ENCODE peak calls at places on chromosome 12, in seven cellular contexts. One of them, this sample, is unnamed. For H3K36me3 and H3K4me1, the result is how much of the 10 kb centered on the place peaks cover.

GRCh38 chr12:5499566-5500325 is 67.8 kb downstream of the NTF3 start:
- DNase-seq in spleen: no peak
- DNase-seq in cardiac muscle cell: no peak
- DNase-seq in lung: no peak
- DNase-seq in small intestine: peak
- DNase-seq in ascending aorta: peak
- DNase-seq in sigmoid colon: no peak
- DNase-seq in this sample: no peak

GRCh38 chr12:25377475-25378179 is 126.9 kb upstream of the KRAS start:
- DNase-seq in lung: no peak
- DNase-seq in sigmoid colon: no peak
- DNase-seq in ascending aorta: no peak
- DNase-seq in cardiac muscle cell: no peak
- DNase-seq in small intestine: no peak
- DNase-seq in spleen: no peak
- DNase-seq in this sample: no peak

GRCh38 chr12:120367924-120368788 is 808 bp downstream of the MSI1 start:
- DNase-seq in sigmoid colon: no peak
- DNase-seq in small intestine: no peak
- DNase-seq in lung: no peak
- DNase-seq in ascending aorta: no peak
- DNase-seq in spleen: no peak
- DNase-seq in cardiac muscle cell: peak
- DNase-seq in this sample: no peak

GRCh38 chr12:89825591-89826449 is 117.2 kb upstream of the ATP2B1 start:
- DNase-seq in sigmoid colon: no peak
- DNase-seq in cardiac muscle cell: no peak
- DNase-seq in ascending aorta: no peak
- DNase-seq in small intestine: peak
- DNase-seq in spleen: no peak
- DNase-seq in lung: no peak
- DNase-seq in this sample: no peak

GRCh38 chr12:80053048-80053790 is 46.1 kb upstream of the OTOGL start:
- DNase-seq in lung: peak
- DNase-seq in small intestine: no peak
- DNase-seq in cardiac muscle cell: no peak
- DNase-seq in spleen: no peak
- DNase-seq in sigmoid colon: peak
- DNase-seq in ascending aorta: peak
- DNase-seq in this sample: no peak

GRCh38 chr12:119780786-119781434 is 96.2 kb downstream of the CIT start:
- DNase-seq in spleen: no peak
- DNase-seq in ascending aorta: no peak
- DNase-seq in sigmoid colon: no peak
- DNase-seq in lung: peak
- DNase-seq in cardiac muscle cell: peak
- DNase-seq in small intestine: peak
- DNase-seq in this sample: no peak

GRCh38 chr12:57088442-57089258 is at the start of gene NAB2:
- DNase-seq in lung: peak
- DNase-seq in sigmoid colon: peak
- DNase-seq in ascending aorta: peak
- DNase-seq in spleen: peak
- DNase-seq in cardiac muscle cell: peak
- DNase-seq in small intestine: peak
- DNase-seq in this sample: peak

GRCh38 chr12:45669762-45670161 is 59.7 kb upstream of the ARID2 start:
- DNase-seq in sigmoid colon: no peak
- DNase-seq in lung: no peak
- DNase-seq in ascending aorta: no peak
- DNase-seq in spleen: no peak
- DNase-seq in small intestine: no peak
- DNase-seq in cardiac muscle cell: no peak
- DNase-seq in this sample: no peak

GRCh38 chr12:53539526-53539925 is 32.2 kb upstream of the NPFF start:
- DNase-seq in spleen: no peak
- DNase-seq in small intestine: no peak
- DNase-seq in sigmoid colon: no peak
- DNase-seq in cardiac muscle cell: no peak
- DNase-seq in ascending aorta: no peak
- DNase-seq in lung: no peak
- DNase-seq in this sample: no peak
- H3K36me3 ChIP-seq in spleen: half or more
- H3K36me3 ChIP-seq in small intestine: under half
- H3K36me3 ChIP-seq in sigmoid colon: under half
- H3K36me3 ChIP-seq in cardiac muscle cell: under half
- H3K36me3 ChIP-seq in ascending aorta: half or more
- H3K36me3 ChIP-seq in lung: under half
- H3K36me3 ChIP-seq in this sample: half or more

GRCh38 chr12:92973614-92974013 is 44.5 kb upstream of the EEA1 start:
- DNase-seq in cardiac muscle cell: no peak
- DNase-seq in lung: no peak
- DNase-seq in ascending aorta: no peak
- DNase-seq in small intestine: no peak
- DNase-seq in sigmoid colon: no peak
- DNase-seq in spleen: no peak
- DNase-seq in this sample: peak

GRCh38 chr12:92971869-92972524 is 42.9 kb upstream of the EEA1 start:
- DNase-seq in lung: no peak
- DNase-seq in small intestine: no peak
- DNase-seq in cardiac muscle cell: no peak
- DNase-seq in sigmoid colon: no peak
- DNase-seq in ascending aorta: no peak
- DNase-seq in spleen: no peak
- DNase-seq in this sample: no peak

GRCh38 chr12:92968201-92968813 is 39.2 kb upstream of the EEA1 start:
- DNase-seq in small intestine: no peak
- DNase-seq in sigmoid colon: no peak
- DNase-seq in cardiac muscle cell: no peak
- DNase-seq in ascending aorta: no peak
- DNase-seq in spleen: no peak
- DNase-seq in lung: no peak
- DNase-seq in this sample: no peak
- H3K4me3 ChIP-seq in small intestine: no peak
- H3K4me3 ChIP-seq in sigmoid colon: no peak
- H3K4me3 ChIP-seq in cardiac muscle cell: no peak
- H3K4me3 ChIP-seq in ascending aorta: no peak
- H3K4me3 ChIP-seq in spleen: no peak
- H3K4me3 ChIP-seq in lung: no peak
- H3K4me3 ChIP-seq in this sample: no peak

GRCh38 chr12:11649413-11650278 is at the start of gene ETV6:
- DNase-seq in small intestine: peak
- DNase-seq in lung: peak
- DNase-seq in cardiac muscle cell: peak
- DNase-seq in sigmoid colon: peak
- DNase-seq in spleen: peak
- DNase-seq in ascending aorta: peak
- DNase-seq in this sample: no peak
- H3K4me1 ChIP-seq in small intestine: under half
- H3K4me1 ChIP-seq in lung: under half
- H3K4me1 ChIP-seq in cardiac muscle cell: under half
- H3K4me1 ChIP-seq in sigmoid colon: under half
- H3K4me1 ChIP-seq in spleen: under half
- H3K4me1 ChIP-seq in ascending aorta: under half
- H3K4me1 ChIP-seq in this sample: under half

GRCh38 chr12:8770499-8770898 is 51.9 kb upstream of the A2ML1 start:
- DNase-seq in ascending aorta: no peak
- DNase-seq in small intestine: no peak
- DNase-seq in spleen: no peak
- DNase-seq in cardiac muscle cell: no peak
- DNase-seq in sigmoid colon: no peak
- DNase-seq in lung: no peak
- DNase-seq in this sample: no peak

GRCh38 chr12:8773456-8773855 is 49.0 kb upstream of the A2ML1 start:
- DNase-seq in ascending aorta: no peak
- DNase-seq in spleen: no peak
- DNase-seq in lung: no peak
- DNase-seq in cardiac muscle cell: peak
- DNase-seq in sigmoid colon: no peak
- DNase-seq in small intestine: no peak
- DNase-seq in this sample: no peak

DNA sequence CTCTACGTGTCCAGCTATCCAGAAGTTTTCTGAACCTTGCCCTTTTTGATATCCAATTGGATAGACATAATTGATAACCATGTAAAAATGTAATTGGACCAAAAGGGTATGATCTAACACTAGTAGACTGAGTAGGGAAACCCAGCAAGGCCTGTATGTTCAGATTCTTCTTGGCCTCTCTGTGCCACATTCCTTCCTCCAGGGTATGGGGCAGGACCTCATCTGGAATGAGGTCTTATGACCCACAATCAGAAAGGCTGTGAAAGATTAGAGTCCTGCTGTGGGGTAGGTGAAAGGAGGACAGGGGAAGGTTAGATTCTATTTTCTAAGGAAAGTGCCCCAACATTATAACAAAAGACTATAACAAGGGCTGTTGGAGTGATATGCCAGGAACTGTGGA is 51.3 kb upstream of the A2ML1 start:
- DNase-seq in cardiac muscle cell: no peak
- DNase-seq in spleen: no peak
- DNase-seq in sigmoid colon: no peak
- DNase-seq in lung: no peak
- DNase-seq in ascending aorta: no peak
- DNase-seq in small intestine: no peak
- DNase-seq in this sample: no peak
- H3K36me3 ChIP-seq in cardiac muscle cell: under half
- H3K36me3 ChIP-seq in spleen: under half
- H3K36me3 ChIP-seq in sigmoid colon: under half
- H3K36me3 ChIP-seq in lung: under half
- H3K36me3 ChIP-seq in ascending aorta: under half
- H3K36me3 ChIP-seq in small intestine: under half
- H3K36me3 ChIP-seq in this sample: under half

GRCh38 chr12:111995782-111996480 is 17.0 kb downstream of the TMEM116 start:
- DNase-seq in lung: no peak
- DNase-seq in sigmoid colon: no peak
- DNase-seq in small intestine: no peak
- DNase-seq in cardiac muscle cell: no peak
- DNase-seq in spleen: no peak
- DNase-seq in ascending aorta: no peak
- DNase-seq in this sample: no peak

GRCh38 chr12:111992464-111992863 is 20.5 kb downstream of the TMEM116 start:
- DNase-seq in ascending aorta: no peak
- DNase-seq in lung: no peak
- DNase-seq in sigmoid colon: no peak
- DNase-seq in cardiac muscle cell: no peak
- DNase-seq in small intestine: no peak
- DNase-seq in spleen: no peak
- DNase-seq in this sample: no peak

GRCh38 chr12:111991946-111992345 is 21.0 kb downstream of the TMEM116 start:
- DNase-seq in lung: no peak
- DNase-seq in ascending aorta: no peak
- DNase-seq in small intestine: no peak
- DNase-seq in cardiac muscle cell: no peak
- DNase-seq in sigmoid colon: no peak
- DNase-seq in spleen: no peak
- DNase-seq in this sample: no peak

GRCh38 chr12:111991535-111991934 is 21.4 kb downstream of the TMEM116 start:
- DNase-seq in spleen: no peak
- DNase-seq in small intestine: no peak
- DNase-seq in cardiac muscle cell: no peak
- DNase-seq in lung: no peak
- DNase-seq in sigmoid colon: no peak
- DNase-seq in ascending aorta: no peak
- DNase-seq in this sample: no peak

DNA sequence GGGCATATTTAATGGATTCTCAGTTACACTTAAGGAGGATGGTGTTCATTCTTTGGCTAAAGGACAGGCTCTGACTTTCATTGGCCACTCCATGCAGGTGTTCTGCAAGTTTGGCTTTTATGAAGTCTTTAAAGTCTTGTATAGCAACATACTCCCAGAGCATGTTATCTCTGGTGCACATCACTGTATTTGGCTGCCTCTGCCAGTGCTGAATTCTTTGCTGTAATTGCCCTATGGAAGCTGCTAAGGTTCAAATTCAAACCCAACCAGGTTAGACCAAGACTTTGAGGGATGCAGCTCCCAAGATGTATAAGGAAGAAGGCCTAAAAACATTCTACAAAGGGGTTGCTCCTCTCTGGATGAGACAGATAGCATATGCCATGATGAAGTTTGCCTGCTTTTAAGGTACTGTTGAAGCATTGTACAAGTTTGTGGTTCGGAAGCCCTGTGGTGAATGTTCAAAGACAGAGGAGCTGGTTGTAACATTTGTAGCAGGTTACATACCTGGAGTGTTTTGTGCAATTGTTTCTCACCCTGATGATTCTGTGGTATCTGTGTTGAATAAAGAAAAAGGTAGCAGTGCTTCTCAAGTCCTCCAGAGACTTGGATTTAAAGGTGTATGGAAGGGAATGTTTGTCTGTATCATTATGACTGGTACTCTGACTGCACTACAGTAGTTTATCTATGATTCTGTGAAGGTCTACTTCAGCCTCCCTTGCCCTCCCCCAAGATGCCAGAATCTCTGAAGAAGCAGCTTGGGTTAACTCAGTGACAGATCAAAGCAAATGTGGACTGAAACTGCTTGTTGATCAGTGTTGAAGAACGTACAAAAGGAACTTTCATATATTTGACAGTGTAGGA is 19.4 kb downstream of the TMEM116 start:
- DNase-seq in small intestine: peak
- DNase-seq in lung: no peak
- DNase-seq in cardiac muscle cell: no peak
- DNase-seq in spleen: no peak
- DNase-seq in sigmoid colon: no peak
- DNase-seq in ascending aorta: no peak
- DNase-seq in this sample: no peak
- H3K4me3 ChIP-seq in small intestine: no peak
- H3K4me3 ChIP-seq in lung: no peak
- H3K4me3 ChIP-seq in cardiac muscle cell: no peak
- H3K4me3 ChIP-seq in spleen: peak
- H3K4me3 ChIP-seq in sigmoid colon: no peak
- H3K4me3 ChIP-seq in ascending aorta: no peak
- H3K4me3 ChIP-seq in this sample: no peak

DNA sequence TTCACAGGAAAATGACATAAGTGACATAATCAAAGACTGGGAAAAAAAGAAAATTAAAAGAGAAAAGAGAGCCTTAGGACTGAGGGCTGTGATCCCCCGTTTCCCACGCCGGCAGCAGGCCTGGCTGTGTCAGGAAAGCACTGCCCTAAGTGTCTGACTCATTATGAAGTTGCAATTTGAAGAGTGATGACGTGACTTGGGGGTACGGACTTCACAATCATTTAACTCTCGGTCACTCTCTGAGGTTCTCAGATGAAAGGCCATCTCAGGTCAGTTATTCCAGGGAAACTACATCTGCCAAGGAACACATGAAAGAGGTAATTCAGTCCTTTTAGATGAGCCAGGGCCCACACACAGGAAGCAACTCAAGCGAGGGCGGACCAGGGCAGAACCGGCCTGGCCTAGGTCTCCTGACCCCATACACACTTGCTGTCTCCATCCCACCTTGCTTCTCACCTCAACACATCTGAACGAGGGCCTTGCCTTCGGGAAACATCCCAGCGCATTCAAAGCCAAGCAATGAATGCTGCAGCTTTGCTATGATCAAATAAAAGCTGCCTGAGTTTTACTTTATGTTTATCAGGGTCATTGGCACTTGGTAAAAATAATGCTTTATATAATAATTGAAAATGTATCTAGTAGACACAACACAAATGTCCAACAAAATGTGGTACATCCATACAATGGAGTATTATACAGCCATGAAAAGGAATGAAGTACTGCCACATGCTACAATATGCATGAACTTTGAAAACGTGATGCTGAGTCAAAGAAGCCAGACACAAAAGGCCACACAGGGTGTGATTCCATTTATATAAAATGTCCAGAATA is 2.7 kb downstream of the SSH1 start:
- DNase-seq in lung: no peak
- DNase-seq in ascending aorta: peak
- DNase-seq in small intestine: no peak
- DNase-seq in spleen: peak
- DNase-seq in cardiac muscle cell: peak
- DNase-seq in sigmoid colon: peak
- DNase-seq in this sample: no peak
- H3K4me1 ChIP-seq in lung: under half
- H3K4me1 ChIP-seq in ascending aorta: half or more
- H3K4me1 ChIP-seq in small intestine: under half
- H3K4me1 ChIP-seq in spleen: half or more
- H3K4me1 ChIP-seq in cardiac muscle cell: under half
- H3K4me1 ChIP-seq in sigmoid colon: under half
- H3K4me1 ChIP-seq in this sample: under half